ENCODE peak calls at places on chromosomes 3 and 15, in seven cellular contexts. Z is sigmoid colon, H is K562, T is stomach, F is upper lobe of left lung, A is GM12878, N is HepG2. M is an unnamed sample.
A peak's percentile ranks its signal among the peaks of the same experiment; 100 is the strongest.

GRCh38 chr3:96012941-96013340 is 801.5 kb upstream of the EPHA6 start:
- DNase-seq in Z (no peak), H (no peak), T (no peak), F (no peak), A (no peak), N (no peak), M (no peak)

GRCh38 chr15:99452728-99453643 is 112.8 kb upstream of the MEF2A start:
- DNase-seq in Z (peak; percentile 91), H (no peak), T (peak; percentile 83), F (peak; percentile 80), A (peak; percentile 60), N (peak; percentile 30), M (peak; percentile 67)

GRCh38 chr15:96334017-96334704 is 3.7 kb downstream of the NR2F2 start:
- DNase-seq in Z (no peak), H (no peak), T (no peak), F (peak; percentile 83), A (no peak), N (no peak), M (peak; percentile 13)

GRCh38 chr15:66774001-66774814 is 72.2 kb downstream of the SMAD6 start:
- DNase-seq in Z (peak; percentile 92), H (peak; percentile 91), T (peak; percentile 92), F (peak; percentile 88), A (no peak), N (peak; percentile 78), M (peak; percentile 91)

GRCh38 chr3:178067721-178068120 is 468.5 kb upstream of the KCNMB2 start:
- DNase-seq in Z (no peak), H (no peak), T (no peak), F (no peak), A (no peak), N (no peak), M (no peak)

GRCh38 chr15:52728899-52729298 is 49.7 kb upstream of the ATOSA start:
- DNase-seq in Z (no peak), H (no peak), T (no peak), F (no peak), A (no peak), N (no peak), M (no peak)

GRCh38 chr3:102979682-102980378 is 545.0 kb downstream of the ZPLD1 start:
- DNase-seq in Z (peak; percentile 94), H (no peak), T (peak; percentile 29), F (no peak), A (no peak), N (no peak), M (peak; percentile 39)

GRCh38 chr15:74245342-74245931 is 9.3 kb downstream of the CCDC33 start:
- DNase-seq in Z (no peak), H (peak; percentile 27), T (no peak), F (peak; percentile 81), A (no peak), N (no peak), M (no peak)

GRCh38 chr15:38597221-38597800 is 32.7 kb upstream of the RASGRP1 start:
- DNase-seq in Z (no peak), H (no peak), T (no peak), F (no peak), A (no peak), N (no peak), M (no peak)

GRCh38 chr15:38603672-38604071 is 39.1 kb upstream of the RASGRP1 start:
- DNase-seq in Z (no peak), H (no peak), T (no peak), F (no peak), A (no peak), N (no peak), M (no peak)

GRCh38 chr15:38600241-38600640 is 35.6 kb upstream of the RASGRP1 start:
- DNase-seq in Z (no peak), H (no peak), T (no peak), F (no peak), A (no peak), N (no peak), M (no peak)

GRCh38 chr15:38603271-38603670 is 38.7 kb upstream of the RASGRP1 start:
- DNase-seq in Z (no peak), H (no peak), T (no peak), F (no peak), A (no peak), N (no peak), M (no peak)

DNA sequence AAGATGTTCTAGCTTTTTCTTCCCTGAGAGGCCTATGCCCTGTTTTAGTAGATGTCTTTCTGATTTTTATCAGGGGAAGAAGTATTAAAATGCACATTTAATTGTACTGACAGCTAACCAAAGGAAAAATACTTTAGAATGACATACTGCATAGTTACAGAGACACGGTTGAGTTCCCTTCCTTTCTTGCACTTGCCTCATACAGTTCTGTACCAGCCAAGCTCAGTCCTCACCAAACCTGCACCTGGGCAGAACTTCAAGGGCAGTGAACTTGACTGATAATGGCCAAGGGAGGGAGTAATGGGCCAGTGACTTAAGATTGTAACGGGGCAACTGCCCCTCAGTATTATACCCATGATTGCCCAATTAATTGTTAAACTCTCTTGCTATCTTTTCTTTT is 34.1 kb upstream of the RASGRP1 start:
- DNase-seq in Z (no peak), H (no peak), T (no peak), F (no peak), A (no peak), N (no peak), M (no peak)
- H3K27ac ChIP-seq in Z (no peak overlapping the region), H (no peak overlapping the region), T (no peak overlapping the region), F (no peak overlapping the region), A (no peak overlapping the region), N (no peak overlapping the region), M (no peak overlapping the region)

DNA sequence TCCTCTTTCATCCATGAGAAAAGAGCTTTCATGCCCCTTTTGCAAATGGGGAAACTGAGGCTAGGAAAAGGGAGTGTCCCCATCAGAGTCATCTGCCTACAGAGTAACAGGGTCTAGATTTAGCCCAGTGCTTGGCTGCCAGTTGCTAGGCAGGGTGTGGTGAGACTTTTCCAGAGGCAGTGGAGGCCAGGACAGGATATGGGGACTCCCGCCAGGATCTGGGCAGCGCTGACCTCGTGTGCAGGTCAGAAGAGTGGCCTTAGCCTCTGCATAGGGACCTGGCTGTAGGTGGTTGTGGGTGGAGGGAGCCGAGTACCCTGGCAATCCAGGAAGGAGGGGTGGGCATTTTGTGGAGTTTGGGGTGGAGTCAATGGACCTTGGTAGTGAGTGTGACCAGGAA is 4.2 kb downstream of the PLXNA1 start:
- DNase-seq in Z (no peak), H (no peak), T (no peak), F (peak; percentile 19), A (no peak), N (no peak), M (no peak)
- TF ChIP-seq POLR2AphosphoS5 in Z (no peak), H (no peak), T (no peak), F (no peak), A (no peak), N (no peak), M (no peak)

DNA sequence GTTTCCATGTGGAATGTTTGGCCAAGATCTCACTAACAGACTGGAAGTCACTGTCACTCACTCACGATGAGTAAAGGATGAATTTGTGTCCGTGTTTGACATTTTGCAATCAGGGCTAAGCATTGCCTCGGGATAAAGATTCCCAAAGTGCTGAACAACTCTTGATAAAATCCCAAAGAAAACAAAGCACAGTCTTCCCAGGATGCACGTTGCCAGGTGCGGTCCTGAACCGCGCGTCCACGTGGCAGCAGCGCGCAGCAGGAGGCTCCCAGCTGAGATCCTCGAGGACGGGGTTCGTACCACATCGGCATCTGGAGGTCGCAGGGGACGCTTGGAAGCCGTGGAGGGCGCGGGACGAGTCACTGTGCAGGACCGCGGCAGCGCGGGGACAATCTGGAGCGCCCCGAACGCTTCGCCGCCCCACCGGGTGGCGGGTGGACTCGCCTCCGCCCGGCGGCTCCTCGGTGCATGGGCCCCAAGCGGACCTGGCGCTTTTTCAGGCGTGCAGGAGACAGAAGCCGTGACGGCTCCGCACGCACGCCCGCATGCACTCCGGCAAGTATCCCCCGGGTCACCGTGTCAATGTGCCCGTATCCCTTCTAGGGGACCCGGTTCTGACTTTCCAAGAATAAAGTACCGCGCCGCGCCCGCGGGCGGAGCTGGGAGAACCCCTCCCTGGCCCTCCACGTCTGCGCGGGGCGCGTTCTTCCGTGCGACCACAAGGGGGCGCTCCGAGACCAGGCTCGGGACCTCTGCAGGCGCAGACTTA is 17.7 kb downstream of the CPN2 start:
- DNase-seq in Z (peak; percentile 90), H (peak; percentile 85), T (peak; percentile 90), F (peak; percentile 96), A (no peak), N (peak; percentile 77), M (peak; percentile 89)
- TF ChIP-seq EP300 in Z (no peak), H (no peak), T (no peak), F (no peak), A (no peak), N (peak; percentile 15), M (no peak)

DNA sequence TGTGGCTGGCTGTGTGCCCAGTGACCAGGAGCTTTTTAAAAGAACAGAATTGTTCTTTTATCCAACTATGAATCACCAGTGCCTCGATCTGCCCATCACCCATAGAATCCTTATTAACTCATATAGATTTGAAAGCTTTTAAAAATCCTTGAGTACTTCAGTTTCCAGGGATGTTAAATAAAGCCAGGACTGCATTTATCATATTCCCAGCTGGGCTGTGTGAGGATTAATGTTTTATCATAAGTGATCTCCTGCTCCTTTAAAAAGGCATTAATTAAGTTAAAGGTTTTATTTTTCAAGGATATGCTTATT is 234.0 kb downstream of the MYRIP start:
- DNase-seq in Z (no peak), H (no peak), T (no peak), F (no peak), A (no peak), N (no peak), M (no peak)
- H3K27ac ChIP-seq in Z (no peak overlapping the region), H (no peak overlapping the region), T (no peak overlapping the region), F (no peak overlapping the region), A (no peak overlapping the region), N (no peak overlapping the region), M (no peak overlapping the region)

GRCh38 chr3:136839556-136839931 is 20.6 kb downstream of the SLC35G2 start:
- DNase-seq in Z (no peak), H (no peak), T (no peak), F (no peak), A (no peak), N (no peak), M (no peak)
- TF ChIP-seq POLR2AphosphoS5 in Z (no peak), H (no peak), T (no peak), F (no peak), A (no peak), N (no peak), M (no peak)

DNA sequence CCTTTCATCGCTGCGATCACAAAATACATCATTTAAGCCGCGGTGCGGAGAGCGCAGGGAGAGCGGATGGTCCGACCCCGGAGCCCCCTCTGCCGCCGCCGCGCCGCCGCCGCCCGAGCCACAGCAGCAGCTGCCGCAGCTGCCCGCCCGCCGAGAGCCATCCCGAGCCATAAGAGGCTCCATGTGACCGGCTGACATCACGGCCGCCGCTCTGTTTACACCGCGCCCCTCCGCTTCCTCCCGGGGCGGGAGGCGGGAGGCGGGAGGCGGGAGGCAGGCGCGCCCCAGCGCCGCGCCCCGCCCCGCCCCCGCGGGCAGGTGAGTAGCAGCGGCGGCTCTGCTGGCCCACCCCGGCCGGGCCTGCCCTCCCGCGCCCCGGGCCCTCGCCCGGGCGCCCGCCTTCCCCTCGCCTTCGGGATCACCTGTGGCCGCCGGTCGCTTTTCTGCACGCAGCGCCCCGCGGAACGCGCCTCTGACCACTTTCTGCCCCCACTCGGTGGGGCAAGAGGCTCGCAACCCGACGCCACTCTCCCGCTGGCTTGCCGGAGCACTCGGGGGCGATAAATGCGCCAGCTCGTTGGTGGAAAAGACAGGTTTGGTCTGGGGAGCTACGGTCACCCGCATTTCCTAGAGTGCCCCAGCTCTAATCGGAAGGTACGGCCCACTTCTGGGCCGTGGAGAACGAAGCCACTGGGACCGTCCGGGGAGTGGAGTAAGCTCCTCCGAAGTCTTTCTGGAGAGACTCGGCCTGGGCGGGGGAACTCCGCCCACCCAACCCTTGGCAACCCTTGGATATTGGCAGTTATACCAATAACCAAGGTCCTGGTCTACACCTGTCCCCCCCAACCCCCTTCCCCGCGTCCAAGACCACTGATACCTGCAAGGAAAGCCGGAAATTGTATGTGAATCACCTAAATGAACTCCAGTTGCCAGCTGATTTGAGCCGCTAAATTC is 113.7 kb upstream of the ICE2 start:
- DNase-seq in Z (peak; percentile 94), H (peak; percentile 35), T (peak; percentile 86), F (peak; percentile 95), A (no peak), N (peak; percentile 74), M (peak; percentile 90)
- TF ChIP-seq EP300 in Z (no peak), H (no peak), T (no peak), F (no peak), A (no peak), N (no peak), M (no peak)